ENCODE peak calls at places on chromosome 11, in four cellular contexts. K, Q, N and L are unnamed samples.
A peak's percentile ranks its signal among the peaks of the same experiment; 100 is the strongest.

GRCh38 chr11:77156396-77157195 is 28.6 kb downstream of the MYO7A start:
- DNase-seq in K (peak; percentile 47), Q (no peak), N (no peak), L (no peak)

GRCh38 chr11:73671701-73672100 is 25.3 kb downstream of the PLEKHB1 start:
- DNase-seq in K (no peak), Q (no peak), N (no peak), L (no peak)

GRCh38 chr11:8707541-8708270 is 25.1 kb downstream of the RPL27A start:
- DNase-seq in K (no peak), Q (no peak), N (no peak), L (no peak)

GRCh38 chr11:83583953-83584352 is 297.8 kb upstream of the CCDC90B start:
- DNase-seq in K (no peak), Q (no peak), N (peak; percentile 2), L (peak; percentile 78)

GRCh38 chr11:69001301-69002081 is 11.6 kb downstream of the MRGPRF start:
- DNase-seq in K (peak; percentile 65), Q (no peak), N (no peak), L (no peak)

GRCh38 chr11:78220218-78221157 is 31.8 kb downstream of the USP35 start:
- DNase-seq in K (no peak), Q (no peak), N (no peak), L (no peak)

GRCh38 chr11:68863553-68864265 is 22.0 kb upstream of the CPT1A start:
- DNase-seq in K (no peak), Q (no peak), N (no peak), L (no peak)

GRCh38 chr11:71080239-71081097 is 171.9 kb downstream of the SHANK2 start:
- DNase-seq in K (no peak), Q (peak; percentile 2), N (peak; percentile 78), L (peak; percentile 59)

GRCh38 chr11:114822038-114822437 is 143.7 kb downstream of the NXPE2 start:
- DNase-seq in K (no peak), Q (no peak), N (no peak), L (no peak)

GRCh38 chr11:57800444-57801184 is 39.0 kb downstream of the CTNND1 start:
- DNase-seq in K (no peak), Q (peak; percentile 34), N (peak; percentile 78), L (peak; percentile 75)

GRCh38 chr11:2327032-2327431 is 25.2 kb downstream of the TSPAN32 start:
- DNase-seq in K (peak; percentile 52), Q (no peak), N (no peak), L (no peak)

GRCh38 chr11:73140213-73141030 is 1.7 kb downstream of the FCHSD2 start:
- DNase-seq in K (peak; percentile 78), Q (no peak), N (peak; percentile 47), L (no peak)

GRCh38 chr11:94125408-94126120 is 3.1 kb upstream of the PANX1 start:
- DNase-seq in K (no peak), Q (no peak), N (no peak), L (no peak)

GRCh38 chr11:131109256-131109655 is 193.0 kb upstream of the SNX19 start:
- DNase-seq in K (no peak), Q (peak; percentile 21), N (no peak), L (peak; percentile 71)

GRCh38 chr11:75249704-75250103 is 9.1 kb downstream of the TPBGL start:
- DNase-seq in K (no peak), Q (no peak), N (no peak), L (no peak)

GRCh38 chr11:46346886-46347636 is at the start of gene DGKZ:
- DNase-seq in K (peak; percentile 95), Q (no peak), N (peak; percentile 88), L (peak; percentile 66)

GRCh38 chr11:48013269-48013901 is 33.0 kb downstream of the PTPRJ start:
- DNase-seq in K (peak; percentile 88), Q (no peak), N (no peak), L (peak; percentile 53)

GRCh38 chr11:12187399-12187798 is 77.0 kb downstream of the MICAL2 start:
- DNase-seq in K (no peak), Q (no peak), N (peak; percentile 49), L (no peak)

GRCh38 chr11:132540586-132540985 is 991.7 kb downstream of the OPCML start:
- DNase-seq in K (no peak), Q (no peak), N (no peak), L (no peak)

GRCh38 chr11:119315139-119316016 is 1.6 kb downstream of the MCAM start:
- DNase-seq in K (no peak), Q (no peak), N (no peak), L (no peak)

GRCh38 chr11:57662893-57663292 is 5.0 kb upstream of the ZDHHC5 start:
- DNase-seq in K (no peak), Q (no peak), N (no peak), L (no peak)

GRCh38 chr11:28743101-28743550 is 634.9 kb downstream of the METTL15 start:
- DNase-seq in K (no peak), Q (no peak), N (peak; percentile 35), L (peak; percentile 53)

GRCh38 chr11:68966894-68967780 is 13.6 kb downstream of the MRGPRD start:
- DNase-seq in K (no peak), Q (no peak), N (no peak), L (no peak)

GRCh38 chr11:36657610-36658225 is 59.7 kb upstream of the RAG2 start:
- DNase-seq in K (no peak), Q (no peak), N (no peak), L (peak; percentile 46)

GRCh38 chr11:2914475-2915195 is 14.6 kb downstream of the PHLDA2 start:
- DNase-seq in K (peak; percentile 54), Q (no peak), N (no peak), L (no peak)

GRCh38 chr11:119639642-119640205 is 89.3 kb downstream of the NECTIN1 start:
- DNase-seq in K (no peak), Q (no peak), N (no peak), L (no peak)

GRCh38 chr11:61921446-61921845 is 4.1 kb upstream of the RAB3IL1 start:
- DNase-seq in K (no peak), Q (no peak), N (no peak), L (no peak)

DNA sequence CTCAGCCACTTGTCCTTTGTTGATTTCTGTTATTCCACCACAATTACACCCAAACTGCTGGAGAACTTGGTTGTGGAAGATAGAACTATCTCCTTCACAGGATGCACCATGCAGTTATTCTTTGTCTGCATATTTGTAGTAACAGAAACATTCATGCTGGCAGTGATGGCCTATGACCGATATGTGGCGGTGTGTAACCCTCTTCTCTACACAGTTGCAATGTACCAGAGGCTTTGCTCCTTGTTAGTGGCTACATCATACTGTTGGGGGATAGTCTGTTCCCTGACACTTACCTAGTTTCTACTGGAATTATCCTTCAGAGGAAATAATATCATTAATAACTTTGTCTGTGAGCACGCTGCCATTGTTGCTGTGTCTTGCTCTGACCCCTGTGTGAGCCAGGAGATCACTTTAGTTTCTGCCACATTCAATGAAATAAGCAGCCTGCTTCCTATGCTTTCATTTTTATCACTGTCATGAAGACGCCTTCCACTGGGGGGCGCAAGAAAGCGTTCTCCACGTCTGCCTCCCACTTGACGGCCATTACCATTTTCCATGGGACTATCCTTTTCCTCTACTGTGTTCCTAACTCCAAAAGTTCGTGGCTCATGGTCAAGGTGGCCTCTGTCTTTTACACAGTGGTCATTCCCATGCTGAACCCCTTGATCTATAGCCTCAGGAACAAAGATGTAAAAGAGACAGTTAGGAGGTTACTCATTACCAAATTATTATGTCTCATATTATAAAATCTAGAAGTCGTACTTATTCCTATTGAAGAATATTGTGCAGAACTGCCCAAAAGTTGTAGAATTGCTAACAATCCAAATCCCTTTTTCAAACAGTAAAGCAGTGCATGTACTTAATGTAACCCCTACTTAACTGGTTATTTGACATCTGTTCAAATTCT is 53.2 kb downstream of the OR4C6 start:
- DNase-seq in K (no peak), Q (no peak), N (no peak), L (no peak)
- TF ChIP-seq CTCF in K (no peak), Q (no peak), N (no peak), L (peak; percentile 41)

DNA sequence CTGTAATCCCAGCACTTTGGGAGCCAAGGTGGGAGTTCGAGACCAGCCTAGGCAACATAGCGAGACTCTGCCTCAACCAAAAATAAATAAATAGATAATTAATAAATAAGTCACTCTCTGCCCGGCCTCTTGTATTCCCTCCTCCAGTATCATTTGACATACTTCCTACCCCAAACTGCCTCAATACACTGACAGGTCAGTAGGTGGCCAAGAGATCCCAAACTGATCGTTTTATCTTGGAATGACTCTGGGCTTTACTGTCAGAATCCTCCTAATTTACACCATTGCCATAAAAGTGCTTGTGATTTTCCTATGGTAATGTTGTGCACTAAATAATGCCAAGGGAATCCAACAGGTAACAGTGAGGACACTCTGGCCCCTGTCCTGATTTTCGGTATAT is 94.2 kb downstream of the PDHX start:
- DNase-seq in K (no peak), Q (no peak), N (no peak), L (no peak)
- TF ChIP-seq CTCF in K (no peak), Q (peak; percentile 13), N (no peak), L (no peak)

GRCh38 chr11:118073554-118073953 is 3.3 kb upstream of the TMPRSS4 start:
- DNase-seq in K (no peak), Q (no peak), N (no peak), L (no peak)

GRCh38 chr11:118068945-118069612 is 7.8 kb upstream of the TMPRSS4 start:
- DNase-seq in K (no peak), Q (no peak), N (no peak), L (no peak)

GRCh38 chr11:118068206-118068944 is 8.5 kb upstream of the TMPRSS4 start:
- DNase-seq in K (no peak), Q (no peak), N (no peak), L (no peak)

GRCh38 chr11:118074091-118074685 is 2.7 kb upstream of the TMPRSS4 start:
- DNase-seq in K (no peak), Q (no peak), N (no peak), L (no peak)

GRCh38 chr11:118071416-118072030 is 5.4 kb upstream of the TMPRSS4 start:
- DNase-seq in K (no peak), Q (no peak), N (no peak), L (no peak)
- TF ChIP-seq CTCF in K (no peak), Q (no peak), N (no peak), L (no peak)

DNA sequence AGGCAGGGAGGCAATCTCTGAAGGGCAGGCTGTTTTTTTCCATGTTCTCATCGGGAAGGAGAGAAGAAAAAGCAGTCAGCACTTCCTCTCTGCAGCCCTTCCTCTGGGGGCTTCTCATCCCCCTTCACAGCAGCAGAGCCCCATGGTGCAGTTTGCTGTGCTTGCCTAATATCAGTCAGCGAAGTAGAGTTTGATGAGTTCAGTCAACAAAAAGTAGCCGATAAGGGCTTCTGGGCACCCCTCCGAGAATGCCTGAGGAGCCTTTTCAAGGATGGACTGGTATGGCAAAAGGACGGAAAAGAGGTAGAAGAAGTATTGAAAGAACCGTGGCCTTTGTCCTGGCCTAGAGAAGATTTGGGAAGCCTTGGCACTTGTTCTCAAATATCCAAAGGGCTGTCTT is 55.6 kb downstream of the NAV2 start:
- DNase-seq in K (no peak), Q (no peak), N (no peak), L (no peak)
- TF ChIP-seq CTCF in K (no peak), Q (no peak), N (no peak), L (no peak)

DNA sequence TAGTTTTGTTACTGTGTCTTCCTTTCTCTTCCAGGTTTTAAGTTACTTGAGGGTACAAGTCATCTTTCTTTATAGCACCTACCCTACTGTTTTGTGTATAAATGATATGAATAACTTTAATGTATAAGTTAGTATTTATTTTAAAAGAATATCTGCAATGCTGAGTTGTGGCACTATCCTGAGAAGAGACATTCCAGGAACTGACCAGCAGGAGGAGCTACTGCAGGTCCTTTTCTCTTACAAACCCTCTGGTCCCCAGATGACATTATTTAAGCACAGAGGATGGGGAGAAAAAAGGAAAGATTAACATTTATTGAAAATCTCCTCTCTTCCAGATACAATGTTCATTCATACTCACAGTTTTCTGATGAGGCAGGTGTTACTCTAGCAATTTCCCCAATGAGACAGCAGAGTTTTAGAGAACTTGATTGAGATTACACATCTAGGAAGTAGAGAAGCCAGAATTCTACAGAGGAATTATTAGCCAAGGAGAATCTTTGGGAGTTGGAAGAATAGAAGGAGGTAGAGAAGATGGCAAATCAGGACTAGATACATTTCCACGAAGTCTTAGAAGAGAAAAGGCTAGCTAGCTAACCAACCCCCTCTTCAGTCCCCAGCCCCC is 541.2 kb upstream of the API5 start:
- DNase-seq in K (no peak), Q (no peak), N (peak; percentile 15), L (no peak)
- TF ChIP-seq CTCF in K (peak; percentile 61), Q (no peak), N (peak; percentile 42), L (peak; percentile 66)